ENCODE peak calls at places on chromosomes 4 and X, in four cellular contexts. G is H9, T is IMR-90, L is mesendoderm. I is an unnamed sample.

GRCh38 chr4:184528713-184529112 is 54.4 kb upstream of the IRF2 start:
- DNase-seq in G (no peak), L (peak), T (no peak), I (no peak)

GRCh38 chr4:80788798-80789197 is 241.7 kb upstream of the BMP3 start:
- DNase-seq in L (no peak), G (no peak), T (peak), I (no peak)

GRCh38 chr4:55311792-55312490 is 34.1 kb upstream of the SRD5A3 start:
- DNase-seq in L (no peak), T (no peak), G (no peak), I (no peak)

GRCh38 chrX:13078739-13079444 is 34.5 kb upstream of the FAM9C start:
- DNase-seq in T (peak), G (no peak), L (no peak), I (no peak)

GRCh38 chrX:85499400-85499799 is 119.9 kb upstream of the POF1B start:
- DNase-seq in G (no peak), L (peak), T (no peak), I (no peak)

GRCh38 chr4:181905708-181906107 is 337.5 kb upstream of the TENM3 start:
- DNase-seq in G (no peak), T (no peak), L (no peak), I (no peak)

GRCh38 chr4:7783560-7783959 is 156.1 kb downstream of the AFAP1 start:
- DNase-seq in L (no peak), T (no peak), G (no peak), I (no peak)

GRCh38 chrX:27890611-27891010 is 82.8 kb downstream of the MAGEB10 start:
- DNase-seq in G (no peak), T (peak), L (peak), I (no peak)

GRCh38 chr4:31655328-31655727 is 935.2 kb downstream of the PCDH7 start:
- DNase-seq in L (no peak), T (peak), G (no peak), I (no peak)

GRCh38 chr4:137417676-137418075 is 114.6 kb downstream of the PCDH18 start:
- DNase-seq in L (no peak), G (no peak), T (peak), I (no peak)

GRCh38 chr4:123555500-123556273 is 159.1 kb downstream of the SPRY1 start:
- DNase-seq in G (no peak), L (peak), T (peak), I (no peak)

GRCh38 chrX:40459576-40460158 is 121.1 kb upstream of the ATP6AP2 start:
- DNase-seq in T (no peak), G (peak), L (no peak), I (peak)

GRCh38 chr4:109183851-109184345 is 118.6 kb downstream of the COL25A1 start:
- DNase-seq in L (no peak), G (no peak), T (no peak), I (no peak)

GRCh38 chr4:66000500-66001117 is 330.3 kb upstream of the EPHA5 start:
- DNase-seq in T (no peak), G (no peak), L (no peak), I (no peak)

GRCh38 chr4:125432078-125432477 is 117.3 kb downstream of the FAT4 start:
- DNase-seq in G (peak), T (peak), L (peak), I (peak)

GRCh38 chrX:43940811-43941210 is 32.4 kb downstream of the NDP start:
- DNase-seq in T (peak), L (no peak), G (peak), I (no peak)

GRCh38 chr4:153705743-153706468 is 21.8 kb downstream of the TLR2 start:
- DNase-seq in G (no peak), L (no peak), T (no peak), I (no peak)

GRCh38 chr4:100907465-100908454 is 389.9 kb upstream of the EMCN start:
- DNase-seq in L (peak), T (peak), G (no peak), I (no peak)

GRCh38 chrX:39477438-39478120 is 620.2 kb downstream of the BCOR start:
- DNase-seq in G (peak), T (no peak), L (peak), I (peak)

GRCh38 chr4:162727232-162727631 is 439.5 kb downstream of the NAF1 start:
- DNase-seq in T (no peak), G (no peak), L (no peak), I (no peak)

GRCh38 chrX:49756692-49757091 is 60.9 kb upstream of the PAGE1 start:
- DNase-seq in G (no peak), T (no peak), L (peak), I (no peak)

GRCh38 chrX:49748211-49748956 is 52.6 kb upstream of the PAGE1 start:
- DNase-seq in L (no peak), T (no peak), G (no peak), I (no peak)

GRCh38 chrX:49753691-49754090 is 57.9 kb upstream of the PAGE1 start:
- DNase-seq in T (no peak), G (no peak), L (no peak), I (no peak)

DNA sequence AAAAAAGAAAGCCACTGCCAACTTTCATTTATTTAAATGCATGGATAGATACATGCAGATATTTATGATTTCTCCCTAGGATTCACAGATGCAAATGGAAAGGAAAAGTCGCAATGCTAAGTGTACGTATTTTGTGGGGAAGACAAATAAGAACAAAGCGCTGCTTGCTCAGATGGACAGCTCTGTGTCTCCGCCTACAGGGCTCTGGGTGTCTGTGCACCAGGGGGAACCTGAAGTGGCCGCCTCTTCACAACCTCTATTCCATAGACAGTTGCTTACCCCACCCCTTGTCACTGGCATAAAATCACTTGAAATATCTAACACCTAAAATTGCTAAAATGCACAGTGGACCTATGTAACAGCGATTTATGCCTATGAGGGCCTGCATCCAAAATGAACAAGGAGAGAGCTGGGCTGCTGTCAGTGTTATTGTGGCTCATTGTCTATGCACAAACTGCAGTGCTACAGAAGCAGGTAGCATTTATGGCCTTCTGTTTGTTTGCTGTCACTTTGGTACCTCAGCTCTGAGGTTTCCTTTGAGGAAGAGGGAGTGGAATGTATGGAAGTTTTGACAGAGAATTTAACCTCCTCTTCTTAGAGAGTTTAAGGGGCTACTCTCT is 58.6 kb upstream of the PAGE1 start:
- DNase-seq in L (peak), T (peak), G (peak), I (no peak)
- H3K56ac ChIP-seq in L (no peak), T (no peak), G (no peak), I (no peak)

GRCh38 chr4:83558693-83559092 is 22.8 kb downstream of the GPAT3 start:
- DNase-seq in L (no peak), G (no peak), T (peak), I (no peak)

GRCh38 chr4:83560523-83560922 is 24.6 kb downstream of the GPAT3 start:
- DNase-seq in L (no peak), T (no peak), G (no peak), I (no peak)

GRCh38 chr4:83558059-83558648 is 22.2 kb downstream of the GPAT3 start:
- DNase-seq in T (no peak), G (no peak), L (no peak), I (no peak)

GRCh38 chr4:83556836-83557235 is 20.9 kb downstream of the GPAT3 start:
- DNase-seq in L (no peak), T (no peak), G (no peak), I (no peak)

GRCh38 chr4:83561381-83561780 is 25.5 kb downstream of the GPAT3 start:
- DNase-seq in L (no peak), T (peak), G (no peak), I (no peak)
- H3K56ac ChIP-seq in L (no peak), T (no peak), G (no peak), I (no peak)

DNA sequence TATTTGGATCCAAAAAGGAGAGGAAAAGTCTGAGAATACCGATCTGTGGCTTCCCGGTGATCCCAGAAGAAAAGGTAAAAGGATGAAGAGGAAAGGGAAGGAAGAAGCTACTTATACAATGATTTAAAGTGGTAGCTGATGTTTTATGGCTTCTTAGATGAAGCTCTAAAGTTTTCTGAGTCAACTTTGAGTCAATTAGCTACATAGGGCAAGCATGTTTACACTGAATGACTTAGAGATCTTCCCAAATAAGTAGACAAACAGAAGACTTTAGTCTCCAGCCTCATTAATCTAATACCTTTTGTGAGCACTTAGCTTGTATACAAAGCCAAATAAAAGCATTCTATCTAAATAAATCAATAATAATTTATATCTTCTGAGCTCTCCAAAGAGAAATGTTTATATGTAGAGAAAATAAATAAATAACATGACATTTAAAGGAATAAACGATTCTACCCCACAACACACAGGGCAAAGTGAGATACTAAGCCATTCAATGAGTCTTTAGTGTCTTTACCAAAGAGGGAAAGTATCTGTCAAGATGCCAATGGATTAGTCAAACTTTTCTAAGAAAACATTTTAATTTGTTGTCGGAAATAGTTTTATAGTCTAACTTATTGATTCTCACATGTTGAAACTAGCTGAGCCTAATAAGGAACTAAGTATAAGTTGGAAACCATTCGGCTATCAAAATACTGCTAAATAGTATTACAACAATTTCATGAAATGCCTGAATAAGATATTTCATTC is 46.0 kb upstream of the TMEM184C start:
- DNase-seq in T (peak), G (no peak), L (no peak), I (no peak)
- H3K56ac ChIP-seq in T (peak), G (no peak), L (no peak), I (no peak)

DNA sequence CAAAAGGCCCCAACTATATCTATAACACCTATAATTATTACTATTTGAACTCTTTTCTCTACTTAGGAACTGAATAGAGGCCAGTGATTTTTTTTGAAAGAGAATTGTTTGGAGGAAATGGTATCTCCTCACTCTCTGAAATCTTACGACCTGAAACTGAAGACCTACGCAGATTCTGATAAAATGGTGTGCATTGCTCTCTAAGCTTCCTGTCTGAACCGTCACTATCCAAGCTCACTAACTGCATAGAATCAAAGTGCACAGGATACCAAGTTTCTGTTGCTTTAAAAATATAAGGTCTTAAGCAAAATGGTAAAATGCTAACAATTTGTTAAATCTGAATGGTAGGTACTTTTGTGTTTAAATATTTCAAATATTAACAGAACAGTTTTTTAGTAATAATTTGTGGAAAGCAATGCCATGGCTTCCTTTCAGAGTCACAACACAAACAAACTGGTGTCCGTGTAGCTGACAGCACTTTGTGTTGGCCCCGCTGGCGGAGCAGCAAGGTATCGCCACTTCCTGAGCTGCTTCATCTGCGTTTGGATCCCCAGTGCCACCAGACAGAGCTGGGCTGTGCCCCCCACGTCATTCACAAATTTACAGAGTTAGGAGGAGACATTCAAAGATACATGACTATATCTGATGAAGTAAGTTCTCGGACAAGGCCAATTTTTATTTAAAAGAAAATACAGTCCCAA is 313.9 kb downstream of the FBXW7 start:
- DNase-seq in T (no peak), G (no peak), L (no peak), I (no peak)
- H3K56ac ChIP-seq in T (no peak), G (no peak), L (no peak), I (no peak)

DNA sequence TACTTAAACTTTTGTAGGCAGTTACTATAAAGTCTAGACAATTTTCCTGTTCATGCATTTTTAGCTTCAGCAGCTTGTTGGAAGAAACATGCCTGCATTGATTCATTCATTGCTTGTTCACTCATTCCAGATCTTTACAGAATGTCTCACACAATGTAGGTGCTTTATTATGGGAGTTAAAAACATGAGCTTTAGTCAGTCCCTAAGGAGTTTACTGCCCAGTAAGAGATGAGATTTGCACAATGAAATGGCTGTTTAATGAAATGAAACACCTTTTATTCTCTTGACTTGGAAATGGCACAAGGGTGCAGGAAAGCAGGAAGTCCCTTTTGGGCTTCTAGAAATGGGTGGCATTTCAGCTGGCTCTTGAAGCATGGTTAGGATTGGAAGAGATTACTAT is 2.9 kb downstream of the NOCT start:
- DNase-seq in L (no peak), T (peak), G (no peak), I (no peak)
- H3K56ac ChIP-seq in L (no peak), T (no peak), G (no peak), I (no peak)

GRCh38 chr4:145762719-145763118 is 82.8 kb downstream of the C4orf51 start:
- DNase-seq in L (no peak), T (no peak), G (no peak), I (no peak)
- H3K56ac ChIP-seq in L (no peak), T (no peak), G (no peak), I (no peak)

GRCh38 chr4:107838763-107839162 is 14.0 kb downstream of the SGMS2 start:
- DNase-seq in T (peak), G (no peak), L (no peak), I (no peak)

GRCh38 chr4:107838138-107838618 is 13.4 kb downstream of the SGMS2 start:
- DNase-seq in L (no peak), T (peak), G (no peak), I (no peak)

GRCh38 chr4:107835409-107835808 is 10.7 kb downstream of the SGMS2 start:
- DNase-seq in G (no peak), L (no peak), T (peak), I (no peak)

GRCh38 chr4:107837298-107837697 is 12.6 kb downstream of the SGMS2 start:
- DNase-seq in G (no peak), L (no peak), T (no peak), I (no peak)

GRCh38 chr4:107839166-107839565 is 14.4 kb downstream of the SGMS2 start:
- DNase-seq in T (no peak), G (no peak), L (no peak), I (no peak)
- H3K56ac ChIP-seq in T (no peak), G (no peak), L (no peak), I (no peak)

GRCh38 chr4:23207059-23207458 is 514.3 kb downstream of the GBA3 start:
- DNase-seq in T (no peak), G (no peak), L (no peak), I (no peak)
- H3K56ac ChIP-seq in T (no peak), G (no peak), L (no peak), I (no peak)

GRCh38 chr4:119626943-119627266 is 1.7 kb downstream of the PDE5A start:
- DNase-seq in L (no peak), T (no peak), G (no peak), I (no peak)

GRCh38 chr4:119627267-119628190 is 1.1 kb downstream of the PDE5A start:
- DNase-seq in T (peak), L (peak), G (peak), I (peak)

GRCh38 chr4:119626420-119626819 is 2.2 kb downstream of the PDE5A start:
- DNase-seq in T (no peak), L (no peak), G (no peak), I (no peak)

GRCh38 chr4:119628281-119629141 is at the start of gene PDE5A:
- DNase-seq in T (peak), G (peak), L (peak), I (peak)

DNA sequence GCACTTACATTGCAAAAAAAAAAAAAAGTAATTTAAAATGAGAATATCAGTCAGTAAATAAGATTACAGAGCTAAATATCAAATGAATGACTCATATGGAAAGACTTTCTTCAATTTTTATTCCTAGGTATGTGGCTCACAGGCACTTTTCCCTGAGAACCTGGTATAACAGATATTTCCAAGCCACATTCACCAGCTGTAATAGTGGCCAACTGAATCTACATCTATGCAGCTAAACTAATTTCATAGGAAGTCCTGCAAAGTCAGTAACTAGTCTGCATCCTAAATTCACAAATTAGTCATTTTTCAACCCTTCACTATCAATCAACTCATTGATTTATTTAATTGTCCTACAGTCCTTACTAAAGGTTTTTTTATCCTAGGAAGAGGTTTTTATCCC is 5.6 kb downstream of the PDE5A start:
- DNase-seq in T (peak), G (no peak), L (no peak), I (no peak)
- H3K56ac ChIP-seq in T (peak), G (no peak), L (no peak), I (no peak)

I was measured in H1.